ENCODE peak calls at places on chromosome 1, in seven cellular contexts. W is A549, Z is heart left ventricle, E is lower lobe of right lung, U is adrenal gland, M is mammary epithelial cell, T is fibroblast of villous mesenchyme. S is an unnamed sample.

GRCh38 chr1:39360726-39361125 is 130.7 kb upstream of the BMP8A start:
- DNase-seq in W (no peak), Z (no peak), E (no peak), U (no peak), M (peak; percentile 14), T (no peak), S (peak; percentile 64)

GRCh38 chr1:30966690-30967369 is 58.3 kb upstream of the SDC3 start:
- DNase-seq in W (peak; percentile 17), Z (no peak), E (no peak), U (peak; percentile 78), M (peak; percentile 31), T (peak; percentile 83), S (peak; percentile 85)

GRCh38 chr1:8545078-8545477 is 227.2 kb downstream of the SLC45A1 start:
- DNase-seq in W (no peak), Z (no peak), E (no peak), U (no peak), M (no peak), T (no peak), S (no peak)

GRCh38 chr1:85374160-85374559 is 90.8 kb downstream of the DDAH1 start:
- DNase-seq in W (peak; percentile 61), Z (no peak), E (no peak), U (peak; percentile 52), M (peak; percentile 76), T (peak; percentile 84), S (peak; percentile 58)

GRCh38 chr1:214544791-214545190 is 6.6 kb downstream of the PTPN14 start:
- DNase-seq in W (no peak), Z (no peak), E (no peak), U (no peak), M (no peak), T (no peak), S (no peak)

GRCh38 chr1:53250325-53250724 is 12.0 kb upstream of the MAGOH start:
- DNase-seq in W (no peak), Z (no peak), E (no peak), U (no peak), M (no peak), T (no peak), S (no peak)

GRCh38 chr1:216832192-216832591 is 109.0 kb upstream of the ESRRG start:
- DNase-seq in W (peak; percentile 2), Z (no peak), E (no peak), U (no peak), M (no peak), T (no peak), S (no peak)

GRCh38 chr1:230864441-230864840 is 3.9 kb downstream of the C1orf198 start:
- DNase-seq in W (no peak), Z (no peak), E (no peak), U (no peak), M (no peak), T (no peak), S (peak; percentile 39)

GRCh38 chr1:37474051-37474696 is at the start of gene ZC3H12A:
- DNase-seq in W (peak; percentile 83), Z (peak; percentile 95), E (peak; percentile 96), U (peak; percentile 96), M (peak; percentile 92), T (peak; percentile 92), S (peak; percentile 93)

GRCh38 chr1:52080014-52080415 is 23.9 kb downstream of the BTF3L4 start:
- DNase-seq in W (no peak), Z (no peak), E (no peak), U (no peak), M (no peak), T (no peak), S (no peak)

GRCh38 chr1:158093376-158093775 is 87.3 kb upstream of the CD1D start:
- DNase-seq in W (no peak), Z (no peak), E (no peak), U (no peak), M (no peak), T (no peak), S (no peak)

GRCh38 chr1:215530401-215530984 is 36.6 kb upstream of the KCTD3 start:
- DNase-seq in W (no peak), Z (no peak), E (no peak), U (no peak), M (no peak), T (no peak), S (no peak)

GRCh38 chr1:219188331-219188803 is 14.7 kb downstream of the LYPLAL1 start:
- DNase-seq in W (no peak), Z (no peak), E (no peak), U (no peak), M (no peak), T (no peak), S (no peak)

GRCh38 chr1:43008425-43009108 is 49.9 kb upstream of the SLC2A1 start:
- DNase-seq in W (peak; percentile 11), Z (no peak), E (no peak), U (peak; percentile 45), M (no peak), T (peak; percentile 13), S (no peak)

GRCh38 chr1:202135221-202135721 is 9.3 kb downstream of the ARL8A start:
- DNase-seq in W (peak; percentile 73), Z (no peak), E (peak; percentile 60), U (peak; percentile 72), M (peak; percentile 39), T (peak; percentile 62), S (peak; percentile 71)

GRCh38 chr1:10515627-10516026 is 40.9 kb downstream of the PEX14 start:
- DNase-seq in W (no peak), Z (no peak), E (no peak), U (no peak), M (peak; percentile 65), T (no peak), S (no peak)

GRCh38 chr1:162349635-162350330 is 26.9 kb downstream of the SPATA46 start:
- DNase-seq in W (peak; percentile 64), Z (no peak), E (no peak), U (no peak), M (peak; percentile 77), T (peak; percentile 96), S (peak; percentile 83)

GRCh38 chr1:31593136-31593665 is 16.9 kb downstream of the TINAGL1 start:
- DNase-seq in W (no peak), Z (no peak), E (no peak), U (no peak), M (no peak), T (no peak), S (no peak)

GRCh38 chr1:204583909-204584632 is 67.9 kb downstream of the MDM4 start:
- DNase-seq in W (no peak), Z (peak; percentile 79), E (no peak), U (no peak), M (no peak), T (no peak), S (no peak)

GRCh38 chr1:207698822-207699483 is 52.9 kb upstream of the CD46 start:
- DNase-seq in W (peak; percentile 81), Z (peak; percentile 40), E (no peak), U (peak; percentile 73), M (peak; percentile 55), T (peak; percentile 69), S (peak; percentile 68)

GRCh38 chr1:178653091-178653490 is 72.0 kb upstream of the RALGPS2 start:
- DNase-seq in W (peak; percentile 50), Z (no peak), E (no peak), U (peak; percentile 33), M (peak; percentile 70), T (no peak), S (peak; percentile 52)

GRCh38 chr1:41847733-41848132 is 71.0 kb downstream of the HIVEP3 start:
- DNase-seq in W (no peak), Z (no peak), E (no peak), U (no peak), M (no peak), T (no peak), S (peak; percentile 40)

GRCh38 chr1:26320896-26321295 is 3.1 kb downstream of the CD52 start:
- DNase-seq in W (no peak), Z (no peak), E (no peak), U (no peak), M (no peak), T (no peak), S (no peak)

GRCh38 chr1:147243228-147243685 is 773 bp downstream of the CHD1L start:
- DNase-seq in W (no peak), Z (peak; percentile 69), E (peak; percentile 60), U (peak; percentile 41), M (no peak), T (no peak), S (no peak)

GRCh38 chr1:185074307-185074706 is 28.9 kb downstream of the RNF2 start:
- DNase-seq in W (no peak), Z (no peak), E (no peak), U (no peak), M (peak; percentile 10), T (no peak), S (no peak)

GRCh38 chr1:61337981-61338848 is 255.9 kb downstream of the NFIA start:
- DNase-seq in W (peak; percentile 81), Z (no peak), E (peak; percentile 66), U (peak; percentile 86), M (peak; percentile 94), T (peak; percentile 90), S (peak; percentile 94)
- TF ChIP-seq CTCF in W (peak; percentile 78), Z (peak; percentile 54), E (peak; percentile 77), U (peak; percentile 89), M (peak; percentile 91), T (peak; percentile 67), S (peak; percentile 66)

GRCh38 chr1:156115514-156116374 is 1.2 kb downstream of the LMNA start:
- DNase-seq in W (peak; percentile 64), Z (peak; percentile 76), E (peak; percentile 79), U (peak; percentile 77), M (peak; percentile 71), T (peak; percentile 71), S (peak; percentile 66)

GRCh38 chr1:156118175-156118868 is 3.8 kb downstream of the LMNA start:
- DNase-seq in W (no peak), Z (peak; percentile 68), E (peak; percentile 72), U (peak; percentile 81), M (peak; percentile 67), T (peak; percentile 42), S (no peak)

GRCh38 chr1:156119503-156120209 is 5.1 kb downstream of the LMNA start:
- DNase-seq in W (no peak), Z (peak; percentile 71), E (no peak), U (peak; percentile 77), M (peak; percentile 74), T (peak; percentile 82), S (peak; percentile 61)

GRCh38 chr1:156114919-156115513 is 505 bp downstream of the LMNA start:
- DNase-seq in W (no peak), Z (peak; percentile 69), E (no peak), U (no peak), M (peak; percentile 24), T (no peak), S (no peak)

GRCh38 chr1:156117414-156118174 is 3.1 kb downstream of the LMNA start:
- DNase-seq in W (no peak), Z (peak; percentile 42), E (no peak), U (no peak), M (peak; percentile 17), T (peak; percentile 28), S (no peak)
- H3K4me3 ChIP-seq in W (peak overlapping the region; percentile 99), Z (peak overlapping the region; percentile 100), E (peak overlapping the region; percentile 90), U (no peak overlapping the region), M (peak overlapping the region; percentile 97), T (peak overlapping the region; percentile 100), S (peak overlapping the region; percentile 100)

GRCh38 chr1:210360852-210361477 is 32.3 kb downstream of the HHAT start:
- DNase-seq in W (peak; percentile 45), Z (no peak), E (no peak), U (peak; percentile 38), M (peak; percentile 43), T (peak; percentile 65), S (peak; percentile 75)
- TF ChIP-seq CTCF in W (peak; percentile 74), Z (peak; percentile 43), E (peak; percentile 64), U (peak; percentile 71), M (peak; percentile 82), T (peak; percentile 76), S (peak; percentile 78)

DNA sequence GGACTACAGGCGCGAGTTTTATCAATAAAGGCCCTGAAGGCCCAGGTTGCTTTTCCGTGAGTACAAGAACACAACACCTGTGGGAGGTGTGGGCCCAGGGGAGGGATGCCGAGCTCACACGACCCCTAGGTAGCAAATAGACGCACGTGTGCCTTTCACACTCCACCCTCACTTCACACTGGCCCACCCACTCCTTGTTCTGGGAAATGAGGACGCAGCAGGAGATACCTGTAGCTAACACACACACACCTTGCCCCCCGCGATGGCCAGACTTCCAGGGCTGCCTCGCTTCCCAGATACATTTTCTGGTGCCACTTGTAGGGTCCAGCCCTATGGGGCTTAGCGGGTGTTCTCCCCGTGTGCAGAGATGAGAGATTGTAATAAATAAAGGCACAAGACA is 4.3 kb upstream of the CCDC27 start:
- DNase-seq in W (no peak), Z (peak; percentile 32), E (no peak), U (no peak), M (no peak), T (no peak), S (no peak)
- H3K4me3 ChIP-seq in W (peak overlapping the region; percentile 59), Z (no peak overlapping the region), E (peak overlapping the region; percentile 78), U (no peak overlapping the region), M (peak overlapping the region; percentile 66), T (peak overlapping the region; percentile 71), S (peak overlapping the region; percentile 69)